ENCODE peak calls at places on chromosome 6, in five cellular contexts. P is Kasumi-1; Z is NCI-H1694; I is stimulated activated CD4-positive, alpha-beta T cell treated with anti-CD3 and anti-CD28 coated beads, Interleukin-15, amount 100 ng/mL, for 24 hours; B is nucleus accumbens. E is an unnamed sample.

GRCh38 chr6:131058236-131058635 is 4.8 kb downstream of the EPB41L2 start:
- DNase-seq in P (no peak), Z (no peak), I (no peak), B (no peak), E (no peak)

GRCh38 chr6:168136001-168136400 is 57.0 kb upstream of the FRMD1 start:
- DNase-seq in P (no peak), Z (no peak), I (no peak), B (no peak), E (no peak)

GRCh38 chr6:117265425-117266266 is at the start of gene VGLL2:
- DNase-seq in P (no peak), Z (no peak), I (peak), B (no peak), E (no peak)

GRCh38 chr6:47064274-47064673 is 22.1 kb upstream of the ADGRF1 start:
- DNase-seq in P (no peak), Z (no peak), I (no peak), B (no peak), E (no peak)

GRCh38 chr6:134949927-134950326 is at the start of gene ALDH8A1:
- DNase-seq in P (no peak), Z (no peak), I (no peak), B (no peak), E (no peak)

GRCh38 chr6:146358341-146359046 is 185.1 kb upstream of the RAB32 start:
- DNase-seq in P (no peak), Z (no peak), I (no peak), B (no peak), E (no peak)

GRCh38 chr6:45445749-45446454 is 68.2 kb upstream of the SUPT3H start:
- DNase-seq in P (peak), Z (no peak), I (peak), B (peak), E (peak)

GRCh38 chr6:136921936-136922679 is at the start of gene SLC35D3:
- DNase-seq in P (peak), Z (no peak), I (peak), B (no peak), E (peak)

GRCh38 chr6:127420558-127420957 is 38.6 kb downstream of the KIAA0408 start:
- DNase-seq in P (peak), Z (peak), I (peak), B (peak), E (peak)

GRCh38 chr6:165841153-165841558 is 178.1 kb upstream of the PDE10A start:
- DNase-seq in P (no peak), Z (no peak), I (no peak), B (no peak), E (no peak)

GRCh38 chr6:52160468-52161104 is 25.6 kb upstream of the IL17A start:
- DNase-seq in P (no peak), Z (no peak), I (no peak), B (no peak), E (no peak)

GRCh38 chr6:169701218-169701952 is 444 bp downstream of the WDR27 start:
- DNase-seq in P (peak), Z (no peak), I (peak), B (no peak), E (no peak)

GRCh38 chr6:10425973-10426780 is 11.3 kb upstream of the TFAP2A start:
- DNase-seq in P (no peak), Z (no peak), I (no peak), B (no peak), E (no peak)

GRCh38 chr6:119312875-119313338 is 36.7 kb downstream of the MAN1A1 start:
- DNase-seq in P (no peak), Z (no peak), I (peak), B (no peak), E (no peak)

GRCh38 chr6:39153766-39154397 is 38.9 kb upstream of the SAYSD1 start:
- DNase-seq in P (no peak), Z (no peak), I (peak), B (no peak), E (no peak)

GRCh38 chr6:90508753-90509152 is 78.1 kb downstream of the MAP3K7 start:
- DNase-seq in P (no peak), Z (no peak), I (no peak), B (no peak), E (no peak)

GRCh38 chr6:40695114-40695513 is 108.0 kb upstream of the LRFN2 start:
- DNase-seq in P (no peak), Z (peak), I (no peak), B (no peak), E (no peak)

GRCh38 chr6:138833819-138834539 is 38.1 kb downstream of the ECT2L start:
- DNase-seq in P (no peak), Z (peak), I (no peak), B (no peak), E (no peak)

GRCh38 chr6:159819932-159820640 is 20.0 kb downstream of the PNLDC1 start:
- DNase-seq in P (peak), Z (no peak), I (peak), B (no peak), E (peak)

GRCh38 chr6:35077006-35077712 is 64.0 kb downstream of the TCP11 start:
- DNase-seq in P (no peak), Z (no peak), I (no peak), B (no peak), E (no peak)

GRCh38 chr6:100465701-100466409 is 1.1 kb upstream of the SIM1 start:
- DNase-seq in P (no peak), Z (no peak), I (no peak), B (no peak), E (no peak)

GRCh38 chr6:95923518-95923917 is 92.3 kb upstream of the FUT9 start:
- DNase-seq in P (peak), Z (no peak), I (peak), B (no peak), E (no peak)

GRCh38 chr6:106974337-106974998 is at the start of gene CD24:
- DNase-seq in P (no peak), Z (peak), I (peak), B (no peak), E (peak)

E was measured in HL-60.